ENCODE peak calls at places on chromosomes 3 and 15, in eight cellular contexts. C is body of pancreas; N is CD4-positive, CD25-positive, alpha-beta regulatory T cell; J is transverse colon; H is CD8-positive, alpha-beta memory T cell; V is pancreas; M is GM23338; F is heart left ventricle. Q is an unnamed sample.

GRCh38 chr3:169641167-169641566 is 22.3 kb downstream of the MECOM start:
- DNase-seq in C (no peak), N (no peak), J (peak; percentile 48), H (no peak), V (no peak), M (no peak), F (no peak), Q (no peak)

GRCh38 chr15:32029862-32030781 is at the start of gene CHRNA7:
- DNase-seq in C (peak; percentile 83), N (no peak), J (peak; percentile 65), H (no peak), V (peak; percentile 89), M (peak; percentile 86), F (peak; percentile 28), Q (no peak)

GRCh38 chr15:35874260-35874905 is 328.4 kb upstream of the DPH6 start:
- DNase-seq in C (no peak), N (no peak), J (no peak), H (no peak), V (no peak), M (no peak), F (no peak), Q (no peak)

GRCh38 chr3:40765884-40766283 is 241.1 kb downstream of the ZNF621 start:
- DNase-seq in C (no peak), N (no peak), J (no peak), H (no peak), V (no peak), M (no peak), F (no peak), Q (no peak)

GRCh38 chr15:74376825-74377581 is 9.6 kb upstream of the CYP11A1 start:
- DNase-seq in C (no peak), N (no peak), J (no peak), H (no peak), V (no peak), M (no peak), F (no peak), Q (peak; percentile 17)

GRCh38 chr3:97974996-97975395 is 2.8 kb upstream of the RIOX2 start:
- DNase-seq in C (no peak), N (no peak), J (no peak), H (no peak), V (no peak), M (no peak), F (no peak), Q (no peak)

GRCh38 chr3:34842706-34843478 is 796.4 kb upstream of the ARPP21 start:
- DNase-seq in C (no peak), N (no peak), J (no peak), H (no peak), V (no peak), M (peak; percentile 36), F (no peak), Q (no peak)

GRCh38 chr15:85967553-85967952 is 112.1 kb upstream of the AGBL1 start:
- DNase-seq in C (no peak), N (no peak), J (no peak), H (no peak), V (no peak), M (no peak), F (no peak), Q (no peak)

GRCh38 chr3:111714305-111714704 is 119.2 kb upstream of the ZBED2 start:
- DNase-seq in C (no peak), N (no peak), J (no peak), H (no peak), V (no peak), M (peak; percentile 69), F (no peak), Q (no peak)
- H3K36me3 ChIP-seq in C (no peaks in the 10 kb centered on the region), N (peaks cover 42% of the 10 kb centered on the region), J (no peaks in the 10 kb centered on the region), H (peaks cover 10% of the 10 kb centered on the region), V (no peaks in the 10 kb centered on the region), M (no peaks in the 10 kb centered on the region), F (no peaks in the 10 kb centered on the region), Q (peaks cover 29% of the 10 kb centered on the region)

GRCh38 chr15:22868495-22868894 is 30.0 kb downstream of the NIPA2 start:
- DNase-seq in C (no peak), N (no peak), J (no peak), H (no peak), V (no peak), M (no peak), F (no peak), Q (no peak)

GRCh38 chr15:22871481-22872076 is 33.1 kb downstream of the NIPA2 start:
- DNase-seq in C (no peak), N (no peak), J (no peak), H (no peak), V (no peak), M (no peak), F (no peak), Q (no peak)

GRCh38 chr15:22868928-22869327 is 30.5 kb downstream of the NIPA2 start:
- DNase-seq in C (no peak), N (no peak), J (no peak), H (no peak), V (no peak), M (no peak), F (no peak), Q (no peak)

GRCh38 chr15:22869856-22870255 is 31.4 kb downstream of the NIPA2 start:
- DNase-seq in C (no peak), N (no peak), J (no peak), H (no peak), V (no peak), M (no peak), F (no peak), Q (no peak)

DNA sequence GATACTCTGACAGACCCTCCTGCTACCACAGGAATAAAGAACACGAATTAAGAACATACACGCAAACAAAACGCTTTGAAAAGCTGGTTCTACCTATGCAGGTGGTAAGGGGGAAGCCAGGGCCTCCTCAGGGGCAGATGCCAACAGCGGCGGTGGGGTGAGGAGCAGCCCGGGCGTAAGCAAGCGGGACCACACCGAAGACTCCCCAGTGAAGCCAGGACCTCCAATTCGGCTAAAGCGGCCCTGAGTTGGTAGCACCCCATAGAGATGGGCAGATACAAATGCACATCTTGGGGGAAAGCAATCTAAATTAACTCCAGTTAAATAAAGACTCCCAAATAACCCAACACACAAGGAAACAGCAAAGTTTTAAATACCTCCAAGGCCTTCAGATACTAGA is 32.4 kb downstream of the NIPA2 start:
- DNase-seq in C (no peak), N (no peak), J (no peak), H (no peak), V (no peak), M (no peak), F (no peak), Q (no peak)
- H3K36me3 ChIP-seq in C (peaks cover 47% of the 10 kb centered on the region), N (peaks cover 31% of the 10 kb centered on the region), J (peaks cover 1% of the 10 kb centered on the region), H (peaks cover 17% of the 10 kb centered on the region), V (peaks cover 87% of the 10 kb centered on the region), M (peaks cover 27% of the 10 kb centered on the region), F (peaks cover 86% of the 10 kb centered on the region), Q (peaks cover 11% of the 10 kb centered on the region)

DNA sequence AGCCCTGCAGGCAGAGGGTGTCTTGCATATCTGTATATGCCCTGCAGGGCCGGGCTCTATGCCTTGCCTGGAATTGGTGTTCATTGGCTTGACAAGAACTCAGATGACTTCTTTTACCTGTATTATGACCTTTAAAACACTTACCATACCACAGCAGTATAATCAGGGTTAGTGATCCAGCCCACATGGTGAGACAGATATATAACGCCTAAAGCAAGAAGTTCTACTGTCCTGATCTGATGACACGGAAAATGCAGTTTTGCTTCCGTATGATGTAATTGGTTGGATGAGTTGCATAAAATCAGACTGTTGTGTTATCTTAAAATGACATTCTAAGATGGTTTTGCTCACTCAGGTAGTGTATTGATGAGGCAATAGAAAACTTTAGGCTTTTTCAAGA is 9.4 kb downstream of the CCDC174 start:
- DNase-seq in C (no peak), N (no peak), J (no peak), H (no peak), V (no peak), M (no peak), F (no peak), Q (no peak)
- H3K36me3 ChIP-seq in C (peaks cover 62% of the 10 kb centered on the region), N (peaks cover 97% of the 10 kb centered on the region), J (no peaks in the 10 kb centered on the region), H (peaks cover 88% of the 10 kb centered on the region), V (peaks cover 86% of the 10 kb centered on the region), M (peaks cover 64% of the 10 kb centered on the region), F (peaks cover 100% of the 10 kb centered on the region), Q (peaks cover 49% of the 10 kb centered on the region)

DNA sequence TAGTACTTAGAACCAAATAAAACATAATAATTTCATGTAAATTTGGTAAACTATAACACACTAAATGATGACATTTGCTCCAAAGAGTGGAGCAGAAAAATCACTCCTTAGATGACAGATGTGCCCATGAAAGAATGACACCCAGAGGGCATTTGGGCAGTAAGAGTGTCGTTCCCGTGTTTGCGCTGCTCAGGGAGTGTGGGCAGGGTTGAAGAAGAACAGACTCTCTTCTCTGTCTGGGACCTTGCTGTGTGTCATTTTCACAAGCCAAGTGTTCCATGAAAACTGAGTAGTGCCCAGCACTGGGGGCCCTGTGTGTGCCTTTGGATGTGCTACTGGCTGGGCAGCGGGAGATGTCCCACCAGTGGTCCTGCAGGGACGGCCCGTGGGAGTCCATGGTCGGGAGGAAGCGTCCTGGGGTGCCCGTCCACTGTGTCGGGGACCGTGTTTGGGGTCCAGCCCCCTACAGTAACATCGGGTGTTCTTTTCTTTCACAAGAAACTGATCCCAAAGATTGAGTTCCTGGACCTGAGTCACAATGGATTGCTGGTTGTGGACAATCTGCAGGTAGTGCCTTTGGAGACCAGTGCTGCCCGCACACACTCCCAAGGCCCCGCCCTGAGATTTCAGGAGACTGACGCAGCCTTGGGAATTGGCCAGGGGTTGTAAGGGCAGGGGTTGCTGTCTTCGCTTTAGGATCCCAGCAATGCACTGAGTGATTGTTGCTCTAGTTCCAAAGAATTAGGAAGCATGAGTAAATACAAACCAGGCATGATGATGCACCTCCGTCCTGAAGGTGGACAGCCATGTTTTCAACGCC is 17.9 kb upstream of the STAB1 start:
- DNase-seq in C (no peak), N (no peak), J (no peak), H (no peak), V (no peak), M (no peak), F (no peak), Q (no peak)
- H3K36me3 ChIP-seq in C (peaks cover 51% of the 10 kb centered on the region), N (peaks cover 89% of the 10 kb centered on the region), J (no peaks in the 10 kb centered on the region), H (peaks cover 61% of the 10 kb centered on the region), V (peaks cover 83% of the 10 kb centered on the region), M (peaks cover 33% of the 10 kb centered on the region), F (peaks cover 96% of the 10 kb centered on the region), Q (peaks cover 7% of the 10 kb centered on the region)

GRCh38 chr3:129378949-129379348 is 49.5 kb downstream of the EFCAB12 start:
- DNase-seq in C (no peak), N (no peak), J (no peak), H (no peak), V (peak; percentile 11), M (no peak), F (peak; percentile 1), Q (no peak)

GRCh38 chr3:129379582-129380358 is 48.7 kb downstream of the EFCAB12 start:
- DNase-seq in C (no peak), N (no peak), J (no peak), H (no peak), V (no peak), M (no peak), F (peak; percentile 46), Q (no peak)

GRCh38 chr3:129384594-129385323 is 43.7 kb downstream of the EFCAB12 start:
- DNase-seq in C (no peak), N (no peak), J (no peak), H (no peak), V (no peak), M (no peak), F (peak; percentile 6), Q (no peak)

GRCh38 chr3:129383292-129383860 is 45.1 kb downstream of the EFCAB12 start:
- DNase-seq in C (peak; percentile 65), N (peak; percentile 13), J (peak; percentile 42), H (peak; percentile 34), V (peak; percentile 70), M (peak; percentile 89), F (peak; percentile 61), Q (peak; percentile 40)

DNA sequence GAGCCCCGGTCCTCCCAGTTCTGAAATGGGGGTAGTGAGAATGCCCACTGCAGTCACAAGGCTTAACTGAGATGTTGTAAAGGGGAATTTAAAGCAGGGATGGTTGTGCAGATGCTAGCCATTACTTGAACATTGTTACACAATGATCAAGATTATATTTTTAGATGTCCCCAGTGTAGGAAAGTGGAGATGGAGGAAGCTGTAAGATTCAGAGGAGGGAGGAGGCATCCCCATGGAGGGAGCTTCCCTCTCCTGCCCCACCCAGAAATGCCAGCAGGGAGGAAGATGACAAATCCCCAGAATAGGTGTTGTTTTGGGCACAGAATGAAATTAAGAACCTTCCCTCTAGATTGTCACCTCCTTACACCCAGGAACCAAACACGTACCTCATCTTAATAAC is 46.1 kb downstream of the EFCAB12 start:
- DNase-seq in C (no peak), N (no peak), J (no peak), H (no peak), V (no peak), M (no peak), F (peak; percentile 14), Q (no peak)
- H3K36me3 ChIP-seq in C (no peaks in the 10 kb centered on the region), N (peaks cover 7% of the 10 kb centered on the region), J (no peaks in the 10 kb centered on the region), H (peaks cover 2% of the 10 kb centered on the region), V (no peaks in the 10 kb centered on the region), M (no peaks in the 10 kb centered on the region), F (peaks cover 6% of the 10 kb centered on the region), Q (peaks cover 8% of the 10 kb centered on the region)

Q was measured in naive thymus-derived CD4-positive, alpha-beta T cell.